ENCODE peak calls at places on chromosomes 16 and 17, in eight cellular contexts. One of them, this sample, is unnamed.

GRCh38 chr16:89365044-89365467 is 125.3 kb downstream of the ANKRD11 start:
- DNase-seq in AG04449: peak; percentile 63
- DNase-seq in lower leg skin: no peak
- DNase-seq in fibroblast of villous mesenchyme: peak; percentile 82
- DNase-seq in thyroid gland: no peak
- DNase-seq in GM12865: peak; percentile 73
- DNase-seq in stomach: no peak
- DNase-seq in dorsolateral prefrontal cortex: no peak
- DNase-seq in this sample: no peak

GRCh38 chr17:5418858-5419355 is 555 bp downstream of the NUP88 start:
- DNase-seq in AG04449: no peak
- DNase-seq in lower leg skin: peak; percentile 86
- DNase-seq in fibroblast of villous mesenchyme: peak; percentile 55
- DNase-seq in thyroid gland: peak; percentile 80
- DNase-seq in GM12865: peak; percentile 93
- DNase-seq in stomach: peak; percentile 52
- DNase-seq in dorsolateral prefrontal cortex: no peak
- DNase-seq in this sample: peak; percentile 65

GRCh38 chr16:22220076-22220453 is 14.0 kb downstream of the EEF2K start:
- DNase-seq in AG04449: no peak
- DNase-seq in lower leg skin: no peak
- DNase-seq in fibroblast of villous mesenchyme: peak; percentile 84
- DNase-seq in thyroid gland: no peak
- DNase-seq in GM12865: no peak
- DNase-seq in stomach: no peak
- DNase-seq in dorsolateral prefrontal cortex: no peak
- DNase-seq in this sample: no peak

GRCh38 chr17:40482722-40483121 is 18.7 kb downstream of the TNS4 start:
- DNase-seq in AG04449: no peak
- DNase-seq in lower leg skin: no peak
- DNase-seq in fibroblast of villous mesenchyme: no peak
- DNase-seq in thyroid gland: no peak
- DNase-seq in GM12865: no peak
- DNase-seq in stomach: no peak
- DNase-seq in dorsolateral prefrontal cortex: no peak
- DNase-seq in this sample: no peak

GRCh38 chr16:5761592-5761991 is 664.0 kb upstream of the EEF2KMT start:
- DNase-seq in AG04449: no peak
- DNase-seq in lower leg skin: no peak
- DNase-seq in fibroblast of villous mesenchyme: no peak
- DNase-seq in thyroid gland: no peak
- DNase-seq in GM12865: no peak
- DNase-seq in stomach: no peak
- DNase-seq in dorsolateral prefrontal cortex: no peak
- DNase-seq in this sample: no peak

GRCh38 chr17:16427020-16427419 is 11.6 kb downstream of the TRPV2 start:
- DNase-seq in AG04449: no peak
- DNase-seq in lower leg skin: no peak
- DNase-seq in fibroblast of villous mesenchyme: no peak
- DNase-seq in thyroid gland: no peak
- DNase-seq in GM12865: no peak
- DNase-seq in stomach: no peak
- DNase-seq in dorsolateral prefrontal cortex: no peak
- DNase-seq in this sample: no peak

GRCh38 chr17:45438931-45439610 is 6.4 kb upstream of the ARHGAP27 start:
- DNase-seq in AG04449: no peak
- DNase-seq in lower leg skin: no peak
- DNase-seq in fibroblast of villous mesenchyme: no peak
- DNase-seq in thyroid gland: no peak
- DNase-seq in GM12865: no peak
- DNase-seq in stomach: no peak
- DNase-seq in dorsolateral prefrontal cortex: no peak
- DNase-seq in this sample: no peak

GRCh38 chr16:85057212-85057889 is 29.8 kb downstream of the KIAA0513 start:
- DNase-seq in AG04449: no peak
- DNase-seq in lower leg skin: no peak
- DNase-seq in fibroblast of villous mesenchyme: no peak
- DNase-seq in thyroid gland: peak; percentile 29
- DNase-seq in GM12865: peak; percentile 36
- DNase-seq in stomach: peak; percentile 42
- DNase-seq in dorsolateral prefrontal cortex: no peak
- DNase-seq in this sample: no peak

GRCh38 chr17:59121901-59122480 is 15.3 kb upstream of the TRIM37 start:
- DNase-seq in AG04449: no peak
- DNase-seq in lower leg skin: no peak
- DNase-seq in fibroblast of villous mesenchyme: no peak
- DNase-seq in thyroid gland: no peak
- DNase-seq in GM12865: peak; percentile 30
- DNase-seq in stomach: no peak
- DNase-seq in dorsolateral prefrontal cortex: no peak
- DNase-seq in this sample: no peak

GRCh38 chr17:75590314-75590761 is 2.7 kb downstream of the MYO15B start:
- DNase-seq in AG04449: no peak
- DNase-seq in lower leg skin: no peak
- DNase-seq in fibroblast of villous mesenchyme: no peak
- DNase-seq in thyroid gland: no peak
- DNase-seq in GM12865: no peak
- DNase-seq in stomach: no peak
- DNase-seq in dorsolateral prefrontal cortex: no peak
- DNase-seq in this sample: no peak

GRCh38 chr17:75590849-75591721 is 3.5 kb downstream of the MYO15B start:
- DNase-seq in AG04449: no peak
- DNase-seq in lower leg skin: no peak
- DNase-seq in fibroblast of villous mesenchyme: no peak
- DNase-seq in thyroid gland: no peak
- DNase-seq in GM12865: no peak
- DNase-seq in stomach: no peak
- DNase-seq in dorsolateral prefrontal cortex: no peak
- DNase-seq in this sample: no peak

GRCh38 chr17:75589017-75589918 is 1.7 kb downstream of the MYO15B start:
- DNase-seq in AG04449: no peak
- DNase-seq in lower leg skin: peak; percentile 98
- DNase-seq in fibroblast of villous mesenchyme: peak; percentile 88
- DNase-seq in thyroid gland: peak; percentile 95
- DNase-seq in GM12865: peak; percentile 94
- DNase-seq in stomach: peak; percentile 96
- DNase-seq in dorsolateral prefrontal cortex: peak; percentile 84
- DNase-seq in this sample: peak; percentile 93

GRCh38 chr17:75588546-75589016 is 981 bp downstream of the MYO15B start:
- DNase-seq in AG04449: no peak
- DNase-seq in lower leg skin: no peak
- DNase-seq in fibroblast of villous mesenchyme: no peak
- DNase-seq in thyroid gland: peak; percentile 67
- DNase-seq in GM12865: peak; percentile 13
- DNase-seq in stomach: peak; percentile 75
- DNase-seq in dorsolateral prefrontal cortex: no peak
- DNase-seq in this sample: no peak

DNA sequence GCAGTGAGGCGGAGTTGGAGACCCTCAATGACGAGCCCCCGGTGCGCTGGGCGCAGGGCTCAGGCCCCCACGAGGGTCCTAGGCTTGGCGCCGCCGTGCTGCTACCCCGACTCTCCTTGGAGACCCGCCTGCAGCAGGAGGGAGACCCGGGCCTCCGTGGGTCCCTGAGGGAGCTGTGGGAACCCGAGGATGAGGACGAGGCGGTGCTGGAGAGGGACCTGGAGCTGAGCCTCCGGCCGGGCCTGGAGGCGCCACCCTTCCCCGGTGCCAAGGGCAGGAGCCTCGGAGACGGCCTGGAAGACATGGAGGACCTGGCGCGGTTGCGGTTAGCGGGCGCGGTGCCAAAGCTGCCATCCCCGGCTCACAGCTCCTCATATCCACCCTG is 2.3 kb downstream of the MYO15B start:
- DNase-seq in AG04449: no peak
- DNase-seq in lower leg skin: no peak
- DNase-seq in fibroblast of villous mesenchyme: no peak
- DNase-seq in thyroid gland: peak; percentile 43
- DNase-seq in GM12865: no peak
- DNase-seq in stomach: no peak
- DNase-seq in dorsolateral prefrontal cortex: no peak
- DNase-seq in this sample: no peak
- H3K4me3 ChIP-seq in AG04449: peak overlapping the region; percentile 59
- H3K4me3 ChIP-seq in lower leg skin: no peak overlapping the region
- H3K4me3 ChIP-seq in fibroblast of villous mesenchyme: peak overlapping the region; percentile 55
- H3K4me3 ChIP-seq in thyroid gland: peak overlapping the region; percentile 67
- H3K4me3 ChIP-seq in GM12865: no peak overlapping the region
- H3K4me3 ChIP-seq in stomach: peak overlapping the region; percentile 65
- H3K4me3 ChIP-seq in dorsolateral prefrontal cortex: peak overlapping the region; percentile 67
- H3K4me3 ChIP-seq in this sample: peak overlapping the region; percentile 79

DNA sequence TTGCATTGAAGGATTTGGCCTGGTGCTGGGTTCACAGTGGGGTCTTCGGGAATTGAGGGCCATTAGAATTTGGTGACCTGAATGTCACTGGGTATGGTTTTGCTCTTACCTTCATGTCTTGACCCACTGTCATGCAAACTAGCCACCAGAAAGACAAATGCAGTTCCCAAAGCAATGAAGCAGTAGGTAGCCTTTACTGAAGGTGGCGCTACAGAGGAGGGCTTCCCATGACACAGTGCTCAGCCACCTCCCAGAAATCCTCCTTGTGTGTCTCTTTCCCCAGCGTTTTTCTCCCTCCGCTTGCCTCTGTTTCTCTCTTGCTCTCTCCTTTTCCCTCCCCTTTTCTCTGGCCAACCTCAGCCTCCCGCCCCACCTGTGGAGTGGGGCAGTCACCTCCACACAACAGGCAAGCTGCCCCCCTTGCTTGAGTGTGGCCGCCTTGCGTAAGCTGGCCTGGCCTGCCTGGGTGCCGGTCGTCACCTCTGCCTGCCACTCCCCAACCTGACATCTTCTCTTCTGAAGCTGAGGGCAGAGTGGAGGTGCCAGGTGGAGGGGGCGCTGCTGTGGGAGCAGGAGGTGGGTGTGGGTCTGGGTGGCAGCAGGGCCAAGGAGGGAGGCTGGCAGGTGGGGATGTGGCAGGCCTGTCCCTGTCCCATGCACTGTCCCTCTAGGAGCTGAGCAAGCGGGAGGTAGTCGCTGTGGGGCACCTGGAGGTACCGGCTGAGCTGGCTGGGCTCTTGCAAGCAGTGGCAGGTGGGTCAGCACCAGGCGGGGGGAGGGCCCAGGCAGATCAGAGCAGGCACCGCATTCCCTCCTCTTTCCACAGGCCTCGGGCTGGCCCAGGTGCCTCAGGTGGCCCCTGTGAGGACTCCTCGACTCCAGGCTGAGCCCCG is 34.7 kb downstream of the MYO15A start:
- DNase-seq in AG04449: no peak
- DNase-seq in lower leg skin: no peak
- DNase-seq in fibroblast of villous mesenchyme: peak; percentile 12
- DNase-seq in thyroid gland: no peak
- DNase-seq in GM12865: peak; percentile 33
- DNase-seq in stomach: no peak
- DNase-seq in dorsolateral prefrontal cortex: no peak
- DNase-seq in this sample: no peak
- TF ChIP-seq CTCF in AG04449: peak; percentile 32
- TF ChIP-seq CTCF in lower leg skin: no peak
- TF ChIP-seq CTCF in fibroblast of villous mesenchyme: peak; percentile 56
- TF ChIP-seq CTCF in thyroid gland: no peak
- TF ChIP-seq CTCF in GM12865: peak; percentile 53
- TF ChIP-seq CTCF in stomach: no peak
- TF ChIP-seq CTCF in dorsolateral prefrontal cortex: no peak
- TF ChIP-seq CTCF in this sample: no peak

GRCh38 chr16:86496262-86496928 is 13.9 kb upstream of the FOXF1 start:
- DNase-seq in AG04449: no peak
- DNase-seq in lower leg skin: no peak
- DNase-seq in fibroblast of villous mesenchyme: no peak
- DNase-seq in thyroid gland: no peak
- DNase-seq in GM12865: no peak
- DNase-seq in stomach: no peak
- DNase-seq in dorsolateral prefrontal cortex: no peak
- DNase-seq in this sample: no peak

GRCh38 chr16:86497551-86498021 is 12.7 kb upstream of the FOXF1 start:
- DNase-seq in AG04449: no peak
- DNase-seq in lower leg skin: no peak
- DNase-seq in fibroblast of villous mesenchyme: no peak
- DNase-seq in thyroid gland: no peak
- DNase-seq in GM12865: no peak
- DNase-seq in stomach: no peak
- DNase-seq in dorsolateral prefrontal cortex: no peak
- DNase-seq in this sample: no peak

GRCh38 chr16:86498661-86499493 is 11.4 kb upstream of the FOXF1 start:
- DNase-seq in AG04449: no peak
- DNase-seq in lower leg skin: no peak
- DNase-seq in fibroblast of villous mesenchyme: peak; percentile 67
- DNase-seq in thyroid gland: no peak
- DNase-seq in GM12865: no peak
- DNase-seq in stomach: no peak
- DNase-seq in dorsolateral prefrontal cortex: no peak
- DNase-seq in this sample: no peak

GRCh38 chr16:86496929-86497381 is 13.4 kb upstream of the FOXF1 start:
- DNase-seq in AG04449: no peak
- DNase-seq in lower leg skin: no peak
- DNase-seq in fibroblast of villous mesenchyme: no peak
- DNase-seq in thyroid gland: no peak
- DNase-seq in GM12865: no peak
- DNase-seq in stomach: no peak
- DNase-seq in dorsolateral prefrontal cortex: no peak
- DNase-seq in this sample: no peak

DNA sequence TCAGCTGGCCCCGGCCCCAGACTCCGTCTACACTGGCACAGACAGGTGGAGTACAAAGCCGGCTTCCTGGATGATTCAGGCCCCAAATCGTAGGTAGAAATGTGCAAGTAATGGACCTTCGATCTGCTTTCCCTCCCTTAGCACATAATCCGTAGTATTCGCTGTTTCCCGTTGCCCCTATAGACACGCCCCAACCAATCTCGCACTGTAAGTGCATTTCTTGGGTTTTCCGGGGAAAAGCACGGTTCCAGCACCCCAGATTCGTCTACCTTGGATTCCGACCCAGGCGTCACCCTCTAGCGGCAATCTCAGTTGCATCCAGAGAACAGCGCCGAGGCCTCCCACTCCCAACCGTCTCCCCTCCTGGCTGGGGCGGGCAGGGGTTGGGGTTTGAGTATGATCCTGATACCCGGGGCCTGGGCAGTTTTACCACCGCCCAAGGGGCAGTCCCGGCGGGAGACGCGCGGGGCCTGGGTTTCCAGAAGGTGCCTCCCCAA is 12.1 kb upstream of the FOXF1 start:
- DNase-seq in AG04449: no peak
- DNase-seq in lower leg skin: no peak
- DNase-seq in fibroblast of villous mesenchyme: no peak
- DNase-seq in thyroid gland: no peak
- DNase-seq in GM12865: no peak
- DNase-seq in stomach: no peak
- DNase-seq in dorsolateral prefrontal cortex: no peak
- DNase-seq in this sample: no peak
- H3K4me3 ChIP-seq in AG04449: no peak overlapping the region
- H3K4me3 ChIP-seq in lower leg skin: no peak overlapping the region
- H3K4me3 ChIP-seq in fibroblast of villous mesenchyme: peak overlapping the region; percentile 41
- H3K4me3 ChIP-seq in thyroid gland: no peak overlapping the region
- H3K4me3 ChIP-seq in GM12865: no peak overlapping the region
- H3K4me3 ChIP-seq in stomach: peak overlapping the region; percentile 46
- H3K4me3 ChIP-seq in dorsolateral prefrontal cortex: no peak overlapping the region
- H3K4me3 ChIP-seq in this sample: no peak overlapping the region

DNA sequence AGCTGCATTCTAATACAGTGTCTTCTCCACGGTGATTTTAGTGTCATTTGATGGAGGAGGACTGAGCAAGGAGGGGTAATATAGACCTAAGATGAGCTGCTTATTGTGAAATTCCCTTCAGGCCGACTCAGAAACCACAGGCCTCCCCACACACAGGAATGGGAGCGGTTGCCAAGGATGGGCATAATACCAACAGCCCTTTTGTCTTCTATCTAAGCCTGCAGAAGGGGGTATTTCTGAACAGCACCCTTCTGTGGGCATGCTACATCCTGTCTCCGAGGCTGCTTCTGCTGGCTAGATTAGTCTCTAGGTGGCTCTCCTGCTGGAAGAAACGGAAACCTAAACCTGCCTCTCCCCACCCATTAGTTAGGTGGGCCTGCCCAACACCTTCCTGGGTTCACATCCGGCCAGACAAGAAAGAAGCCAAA is 72.9 kb downstream of the CCDC182 start:
- DNase-seq in AG04449: peak; percentile 47
- DNase-seq in lower leg skin: peak; percentile 54
- DNase-seq in fibroblast of villous mesenchyme: no peak
- DNase-seq in thyroid gland: no peak
- DNase-seq in GM12865: no peak
- DNase-seq in stomach: no peak
- DNase-seq in dorsolateral prefrontal cortex: no peak
- DNase-seq in this sample: no peak
- TF ChIP-seq CTCF in AG04449: no peak
- TF ChIP-seq CTCF in lower leg skin: no peak
- TF ChIP-seq CTCF in fibroblast of villous mesenchyme: no peak
- TF ChIP-seq CTCF in thyroid gland: no peak
- TF ChIP-seq CTCF in GM12865: no peak
- TF ChIP-seq CTCF in stomach: no peak
- TF ChIP-seq CTCF in dorsolateral prefrontal cortex: peak; percentile 5
- TF ChIP-seq CTCF in this sample: no peak

This sample was measured in ascending aorta.